ENCODE peak calls at places on chromosomes 6 and 20, in six cellular contexts. M, S, U, K, J and W are unnamed samples.
A peak's percentile ranks its signal among the peaks of the same experiment; 100 is the strongest.

GRCh38 chr6:33313105-33313708 is 671 bp downstream of the TAPBP start:
- DNase-seq in M (peak; percentile 79), S (no peak), U (no peak), K (no peak), J (peak; percentile 47), W (no peak)

GRCh38 chr6:150600302-150601017 is 775 bp downstream of the PLEKHG1 start:
- DNase-seq in M (peak; percentile 75), S (peak; percentile 52), U (peak; percentile 47), K (no peak), J (peak; percentile 79), W (peak; percentile 79)

GRCh38 chr6:52390361-52390727 is 28.4 kb downstream of the PAQR8 start:
- DNase-seq in M (no peak), S (peak; percentile 85), U (peak; percentile 28), K (no peak), J (no peak), W (peak; percentile 87)

GRCh38 chr6:137820952-137821351 is 46.1 kb upstream of the TNFAIP3 start:
- DNase-seq in M (no peak), S (no peak), U (no peak), K (no peak), J (no peak), W (no peak)

GRCh38 chr20:46837083-46837482 is 57.6 kb upstream of the EYA2 start:
- DNase-seq in M (no peak), S (no peak), U (no peak), K (peak; percentile 80), J (no peak), W (no peak)

GRCh38 chr20:24780648-24781047 is 168.4 kb upstream of the CST7 start:
- DNase-seq in M (peak; percentile 28), S (no peak), U (no peak), K (no peak), J (no peak), W (no peak)

GRCh38 chr6:136774228-136775041 is 17.8 kb downstream of the MAP3K5 start:
- DNase-seq in M (no peak), S (no peak), U (no peak), K (no peak), J (no peak), W (peak; percentile 93)

GRCh38 chr6:122994256-122994655 is 1.8 kb upstream of the CLVS2 start:
- DNase-seq in M (no peak), S (no peak), U (no peak), K (no peak), J (no peak), W (no peak)

GRCh38 chr6:161557333-161558107 is 283.7 kb upstream of the AGPAT4 start:
- DNase-seq in M (no peak), S (no peak), U (no peak), K (no peak), J (no peak), W (no peak)

GRCh38 chr20:38617011-38617829 is 15.6 kb downstream of the ARHGAP40 start:
- DNase-seq in M (no peak), S (no peak), U (no peak), K (no peak), J (peak; percentile 35), W (peak; percentile 85)

GRCh38 chr20:42914302-42914701 is 275.4 kb downstream of the PTPRT start:
- DNase-seq in M (no peak), S (no peak), U (no peak), K (no peak), J (no peak), W (no peak)

GRCh38 chr6:24078200-24078599 is 47.8 kb upstream of the NRSN1 start:
- DNase-seq in M (no peak), S (no peak), U (no peak), K (no peak), J (no peak), W (peak; percentile 31)

GRCh38 chr6:34170341-34170740 is 24.5 kb upstream of the GRM4 start:
- DNase-seq in M (no peak), S (no peak), U (no peak), K (no peak), J (no peak), W (no peak)

GRCh38 chr6:110101885-110102284 is 77.6 kb downstream of the WASF1 start:
- DNase-seq in M (no peak), S (no peak), U (no peak), K (no peak), J (peak; percentile 14), W (no peak)

GRCh38 chr20:59939052-59939878 is 840 bp downstream of the PPP1R3D start:
- DNase-seq in M (peak; percentile 70), S (no peak), U (no peak), K (no peak), J (peak; percentile 43), W (no peak)

GRCh38 chr6:152240983-152241766 is 396.0 kb downstream of the SYNE1 start:
- DNase-seq in M (no peak), S (no peak), U (no peak), K (no peak), J (no peak), W (no peak)

GRCh38 chr20:46568570-46569129 is 18.2 kb upstream of the OCSTAMP start:
- DNase-seq in M (peak; percentile 94), S (peak; percentile 24), U (no peak), K (no peak), J (no peak), W (peak; percentile 39)

GRCh38 chr6:112429226-112429625 is 82.1 kb downstream of the RFPL4B start:
- DNase-seq in M (no peak), S (no peak), U (no peak), K (no peak), J (peak; percentile 27), W (no peak)

GRCh38 chr20:35615667-35616464 is at the start of gene SPAG4:
- DNase-seq in M (peak; percentile 100), S (peak; percentile 99), U (peak; percentile 86), K (peak; percentile 100), J (peak; percentile 100), W (no peak)

GRCh38 chr6:137659871-137660270 is 165.7 kb upstream of the OLIG3 start:
- DNase-seq in M (no peak), S (no peak), U (no peak), K (no peak), J (no peak), W (peak; percentile 70)

GRCh38 chr6:10720229-10720959 is 2.5 kb upstream of the TMEM14C start:
- DNase-seq in M (peak; percentile 64), S (no peak), U (peak; percentile 62), K (no peak), J (no peak), W (no peak)

GRCh38 chr20:9241721-9242427 is 173.0 kb downstream of the PLCB4 start:
- DNase-seq in M (no peak), S (no peak), U (no peak), K (no peak), J (no peak), W (no peak)

GRCh38 chr6:144285798-144286502 is 815 bp downstream of the UTRN start:
- DNase-seq in M (peak; percentile 85), S (no peak), U (peak; percentile 43), K (peak; percentile 93), J (peak; percentile 63), W (peak; percentile 13)